ENCODE peak calls at places on chromosomes 7 and 10, in four cellular contexts. One of them, this sample, is unnamed.

GRCh38 chr7:46015107-46015868 is 94.2 kb upstream of the IGFBP3 start:
- DNase-seq in transverse colon: peak
- DNase-seq in lower lobe of right lung: peak
- DNase-seq in psoas muscle: peak
- DNase-seq in this sample: no peak

GRCh38 chr10:91908358-91909177 is 718 bp downstream of the FGFBP3 start:
- DNase-seq in lower lobe of right lung: peak
- DNase-seq in psoas muscle: peak
- DNase-seq in transverse colon: peak
- DNase-seq in this sample: peak

GRCh38 chr10:69073025-69073424 is 14.9 kb upstream of the SRGN start:
- DNase-seq in transverse colon: no peak
- DNase-seq in psoas muscle: no peak
- DNase-seq in lower lobe of right lung: no peak
- DNase-seq in this sample: no peak

GRCh38 chr10:116773306-116773705 is 30.9 kb upstream of the HSPA12A start:
- DNase-seq in lower lobe of right lung: no peak
- DNase-seq in transverse colon: no peak
- DNase-seq in psoas muscle: no peak
- DNase-seq in this sample: no peak

GRCh38 chr7:150411606-150412005 is 32.5 kb downstream of the ZNF775 start:
- DNase-seq in transverse colon: no peak
- DNase-seq in lower lobe of right lung: no peak
- DNase-seq in psoas muscle: no peak
- DNase-seq in this sample: no peak

GRCh38 chr7:55435466-55435865 is 70.3 kb downstream of the LANCL2 start:
- DNase-seq in transverse colon: no peak
- DNase-seq in psoas muscle: no peak
- DNase-seq in lower lobe of right lung: no peak
- DNase-seq in this sample: no peak

GRCh38 chr10:97612386-97612785 is 20.9 kb downstream of the MORN4 start:
- DNase-seq in lower lobe of right lung: no peak
- DNase-seq in transverse colon: no peak
- DNase-seq in psoas muscle: no peak
- DNase-seq in this sample: no peak

GRCh38 chr7:112192236-112193154 is 13.7 kb downstream of the DOCK4 start:
- DNase-seq in psoas muscle: no peak
- DNase-seq in transverse colon: no peak
- DNase-seq in lower lobe of right lung: no peak
- DNase-seq in this sample: no peak

GRCh38 chr7:34341331-34341730 is 316.7 kb upstream of the NPSR1 start:
- DNase-seq in lower lobe of right lung: no peak
- DNase-seq in psoas muscle: no peak
- DNase-seq in transverse colon: no peak
- DNase-seq in this sample: no peak

GRCh38 chr7:149496642-149497391 is 792 bp downstream of the ZNF746 start:
- DNase-seq in lower lobe of right lung: peak
- DNase-seq in psoas muscle: peak
- DNase-seq in transverse colon: peak
- DNase-seq in this sample: no peak

GRCh38 chr7:65250697-65251395 is 122.8 kb upstream of the ZNF92 start:
- DNase-seq in lower lobe of right lung: no peak
- DNase-seq in transverse colon: no peak
- DNase-seq in psoas muscle: no peak
- DNase-seq in this sample: no peak

GRCh38 chr7:65251851-65252620 is 121.6 kb upstream of the ZNF92 start:
- DNase-seq in transverse colon: no peak
- DNase-seq in lower lobe of right lung: peak
- DNase-seq in psoas muscle: peak
- DNase-seq in this sample: peak

GRCh38 chr7:65247491-65247890 is 126.2 kb upstream of the ZNF92 start:
- DNase-seq in transverse colon: no peak
- DNase-seq in psoas muscle: no peak
- DNase-seq in lower lobe of right lung: no peak
- DNase-seq in this sample: no peak

GRCh38 chr7:65254061-65254460 is 119.6 kb upstream of the ZNF92 start:
- DNase-seq in psoas muscle: no peak
- DNase-seq in lower lobe of right lung: no peak
- DNase-seq in transverse colon: no peak
- DNase-seq in this sample: no peak

GRCh38 chr7:65250216-65250615 is 123.4 kb upstream of the ZNF92 start:
- DNase-seq in transverse colon: no peak
- DNase-seq in lower lobe of right lung: no peak
- DNase-seq in psoas muscle: no peak
- DNase-seq in this sample: no peak
- H3K4me3 ChIP-seq in transverse colon: no peak
- H3K4me3 ChIP-seq in lower lobe of right lung: no peak
- H3K4me3 ChIP-seq in psoas muscle: no peak
- H3K4me3 ChIP-seq in this sample: no peak

GRCh38 chr7:30984359-30985107 is 20.8 kb downstream of the GHRHR start:
- DNase-seq in psoas muscle: no peak
- DNase-seq in lower lobe of right lung: no peak
- DNase-seq in transverse colon: no peak
- DNase-seq in this sample: no peak

GRCh38 chr7:30985756-30986155 is 22.0 kb downstream of the GHRHR start:
- DNase-seq in transverse colon: no peak
- DNase-seq in lower lobe of right lung: no peak
- DNase-seq in psoas muscle: no peak
- DNase-seq in this sample: no peak

GRCh38 chr7:30986331-30986730 is 22.6 kb downstream of the GHRHR start:
- DNase-seq in lower lobe of right lung: no peak
- DNase-seq in psoas muscle: no peak
- DNase-seq in transverse colon: no peak
- DNase-seq in this sample: no peak

GRCh38 chr7:30983042-30983913 is 19.5 kb downstream of the GHRHR start:
- DNase-seq in transverse colon: peak
- DNase-seq in lower lobe of right lung: peak
- DNase-seq in psoas muscle: peak
- DNase-seq in this sample: peak

DNA sequence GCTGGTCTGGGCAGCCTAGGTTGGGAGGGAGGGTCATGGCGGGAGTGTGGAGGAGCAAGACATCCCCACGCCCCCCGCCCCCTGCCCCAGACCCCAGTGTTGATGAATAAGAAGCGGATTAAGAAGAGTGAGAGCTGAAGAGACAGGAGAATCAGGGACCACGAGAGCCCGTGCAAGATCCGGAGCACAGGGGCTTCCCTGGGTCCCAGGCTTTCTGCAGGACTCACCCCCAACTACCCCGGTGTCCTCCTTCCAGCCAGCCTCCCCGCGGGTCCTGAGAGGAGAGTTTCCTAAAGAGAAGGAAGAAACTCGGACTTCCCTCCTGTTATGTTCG is 20.1 kb downstream of the GHRHR start:
- DNase-seq in lower lobe of right lung: no peak
- DNase-seq in transverse colon: no peak
- DNase-seq in psoas muscle: no peak
- DNase-seq in this sample: peak
- TF ChIP-seq CTCF in lower lobe of right lung: peak
- TF ChIP-seq CTCF in transverse colon: no peak
- TF ChIP-seq CTCF in psoas muscle: no peak
- TF ChIP-seq CTCF in this sample: no peak

GRCh38 chr7:26631601-26632000 is 232.8 kb downstream of the SKAP2 start:
- DNase-seq in transverse colon: no peak
- DNase-seq in psoas muscle: no peak
- DNase-seq in lower lobe of right lung: no peak
- DNase-seq in this sample: no peak

GRCh38 chr7:26629696-26630095 is 234.7 kb downstream of the SKAP2 start:
- DNase-seq in lower lobe of right lung: no peak
- DNase-seq in psoas muscle: no peak
- DNase-seq in transverse colon: no peak
- DNase-seq in this sample: no peak

GRCh38 chr7:26633557-26633956 is 230.8 kb downstream of the SKAP2 start:
- DNase-seq in transverse colon: no peak
- DNase-seq in lower lobe of right lung: no peak
- DNase-seq in psoas muscle: no peak
- DNase-seq in this sample: no peak

GRCh38 chr7:26630361-26630760 is 234.0 kb downstream of the SKAP2 start:
- DNase-seq in transverse colon: no peak
- DNase-seq in psoas muscle: no peak
- DNase-seq in lower lobe of right lung: no peak
- DNase-seq in this sample: no peak

GRCh38 chr7:26630941-26631580 is 233.3 kb downstream of the SKAP2 start:
- DNase-seq in psoas muscle: no peak
- DNase-seq in transverse colon: no peak
- DNase-seq in lower lobe of right lung: no peak
- DNase-seq in this sample: no peak
- H3K27ac ChIP-seq in psoas muscle: no peak
- H3K27ac ChIP-seq in transverse colon: no peak
- H3K27ac ChIP-seq in lower lobe of right lung: no peak
- H3K27ac ChIP-seq in this sample: no peak

GRCh38 chr10:103180491-103180890 is 12.6 kb downstream of the NT5C2 start:
- DNase-seq in psoas muscle: no peak
- DNase-seq in transverse colon: no peak
- DNase-seq in lower lobe of right lung: no peak
- DNase-seq in this sample: no peak
- H3K4me3 ChIP-seq in psoas muscle: no peak
- H3K4me3 ChIP-seq in transverse colon: no peak
- H3K4me3 ChIP-seq in lower lobe of right lung: no peak
- H3K4me3 ChIP-seq in this sample: no peak

GRCh38 chr10:113297226-113297625 is 255.6 kb upstream of the HABP2 start:
- DNase-seq in psoas muscle: no peak
- DNase-seq in lower lobe of right lung: no peak
- DNase-seq in transverse colon: no peak
- DNase-seq in this sample: no peak
- TF ChIP-seq CTCF in psoas muscle: no peak
- TF ChIP-seq CTCF in lower lobe of right lung: no peak
- TF ChIP-seq CTCF in transverse colon: no peak
- TF ChIP-seq CTCF in this sample: no peak